ENCODE peak calls at places on chromosomes 11 and 22, in four cellular contexts. Q is HEK293T, W is psoas muscle, P is mucosa of gallbladder. C is an unnamed sample.

GRCh38 chr11:95138448-95138847 is 48.8 kb downstream of the ENDOD1 start:
- DNase-seq in W (no peak), Q (peak; percentile 26), P (no peak), C (no peak)

GRCh38 chr11:128686045-128686741 is 7.7 kb upstream of the FLI1 start:
- DNase-seq in P (no peak), Q (no peak), W (no peak), C (no peak)

GRCh38 chr11:9834281-9834680 is 170.4 kb downstream of the SWAP70 start:
- DNase-seq in P (no peak), Q (no peak), W (no peak), C (no peak)

GRCh38 chr11:70595016-70595415 is 196.7 kb downstream of the CTTN start:
- DNase-seq in P (no peak), Q (no peak), W (peak; percentile 41), C (no peak)

GRCh38 chr11:106276126-106276525 is 198.7 kb downstream of the AASDHPPT start:
- DNase-seq in Q (no peak), W (no peak), P (no peak), C (no peak)

GRCh38 chr11:62724171-62724570 is 3.1 kb downstream of the HNRNPUL2 start:
- DNase-seq in W (no peak), P (no peak), Q (no peak), C (no peak)

GRCh38 chr11:70073188-70073817 is 4.8 kb upstream of the ANO1 start:
- DNase-seq in Q (no peak), P (no peak), W (no peak), C (no peak)

GRCh38 chr11:1785749-1786261 is 22.1 kb upstream of the CTSD start:
- DNase-seq in P (no peak), Q (no peak), W (no peak), C (no peak)

GRCh38 chr11:118908931-118909618 is 16.7 kb downstream of the BCL9L start:
- DNase-seq in Q (peak; percentile 61), P (peak; percentile 72), W (peak; percentile 94), C (peak; percentile 89)

GRCh38 chr22:46969961-46970360 is 207.5 kb downstream of the TBC1D22A start:
- DNase-seq in W (no peak), Q (no peak), P (no peak), C (no peak)

GRCh38 chr22:23245045-23245798 is 64.9 kb downstream of the BCR start:
- DNase-seq in Q (no peak), W (peak; percentile 41), P (no peak), C (no peak)

GRCh38 chr11:126497581-126498109 is 142.2 kb downstream of the ST3GAL4 start:
- DNase-seq in W (peak; percentile 39), P (no peak), Q (no peak), C (peak; percentile 55)

GRCh38 chr22:44085743-44086741 is 61.9 kb downstream of the PARVB start:
- DNase-seq in W (peak; percentile 91), P (peak; percentile 45), Q (peak; percentile 40), C (peak; percentile 48)

GRCh38 chr11:122703541-122704272 is 48.2 kb downstream of the UBASH3B start:
- DNase-seq in Q (no peak), P (no peak), W (no peak), C (no peak)

GRCh38 chr11:111913997-111914396 is 1.5 kb downstream of the HSPB2 start:
- DNase-seq in Q (no peak), P (no peak), W (peak; percentile 69), C (no peak)

GRCh38 chr22:17217179-17217578 is 2.1 kb downstream of the ADA2 start:
- DNase-seq in P (no peak), Q (no peak), W (no peak), C (no peak)

GRCh38 chr11:114116800-114117199 is 57.3 kb downstream of the ZBTB16 start:
- DNase-seq in W (no peak), Q (no peak), P (no peak), C (no peak)

GRCh38 chr11:9004310-9004945 is 627 bp upstream of the NRIP3 start:
- DNase-seq in P (no peak), Q (no peak), W (no peak), C (peak; percentile 34)

GRCh38 chr22:18103527-18104269 is 6.9 kb upstream of the TUBA8 start:
- DNase-seq in W (no peak), P (no peak), Q (no peak), C (no peak)

GRCh38 chr22:36998620-36999351 is 20.5 kb downstream of the TST start:
- DNase-seq in W (no peak), P (no peak), Q (no peak), C (no peak)

GRCh38 chr11:70522613-70523311 is 124.4 kb downstream of the CTTN start:
- DNase-seq in W (peak; percentile 19), Q (no peak), P (no peak), C (no peak)

GRCh38 chr11:112997829-112998228 is 36.6 kb downstream of the NCAM1 start:
- DNase-seq in Q (no peak), P (no peak), W (no peak), C (no peak)

GRCh38 chr11:61617515-61617914 is 36.6 kb upstream of the SYT7 start:
- DNase-seq in P (no peak), Q (no peak), W (no peak), C (no peak)

GRCh38 chr22:50206599-50206998 is 5.8 kb downstream of the SELENOO start:
- DNase-seq in Q (peak; percentile 64), W (peak; percentile 93), P (no peak), C (peak; percentile 70)

GRCh38 chr11:129992161-129992944 is 10.3 kb downstream of the PRDM10 start:
- DNase-seq in W (no peak), P (peak; percentile 19), Q (peak; percentile 66), C (peak; percentile 70)

GRCh38 chr11:28679795-28680194 is 571.6 kb downstream of the METTL15 start:
- DNase-seq in W (no peak), Q (no peak), P (no peak), C (no peak)

GRCh38 chr11:61023086-61024035 is 51.9 kb downstream of the CD6 start:
- DNase-seq in W (no peak), Q (no peak), P (no peak), C (no peak)

GRCh38 chr11:62048101-62048500 is 75.7 kb upstream of the INCENP start:
- DNase-seq in W (no peak), Q (no peak), P (no peak), C (no peak)

GRCh38 chr22:41780714-41781507 is 19.6 kb upstream of the CCDC134 start:
- DNase-seq in W (peak; percentile 80), P (peak; percentile 65), Q (no peak), C (no peak)

GRCh38 chr11:114230031-114230430 is 66.2 kb upstream of the NNMT start:
- DNase-seq in Q (no peak), P (no peak), W (no peak), C (no peak)

GRCh38 chr22:48004038-48004437 is 1241.6 kb downstream of the TBC1D22A start:
- DNase-seq in Q (no peak), W (no peak), P (no peak), C (no peak)

GRCh38 chr11:86175585-86175984 is 69.0 kb upstream of the EED start:
- DNase-seq in Q (no peak), P (no peak), W (no peak), C (no peak)

GRCh38 chr11:115065314-115065713 is 387.0 kb downstream of the NXPE2 start:
- DNase-seq in W (no peak), P (no peak), Q (no peak), C (no peak)

C was measured in D341Med.